ENCODE peak calls at places on chromosomes 16 and 17, in seven cellular contexts. One of them, this sample, is unnamed.

GRCh38 chr17:72518810-72519597 is 398.2 kb downstream of the SOX9 start:
- DNase-seq in mucosa of gallbladder: peak; percentile 52
- DNase-seq in GM23248: no peak
- DNase-seq in SK-MEL-5: no peak
- DNase-seq in stimulated activated CD8-positive, alpha-beta memory T cell treated with anti-CD3 and anti-CD28 coated beads, Interleukin-4, amount 100 ng/mL, for 1 hour: no peak
- DNase-seq in heart right ventricle: no peak
- DNase-seq in foreskin fibroblast: no peak
- DNase-seq in this sample: no peak

GRCh38 chr17:68695659-68696058 is 94.5 kb upstream of the FAM20A start:
- DNase-seq in mucosa of gallbladder: no peak
- DNase-seq in GM23248: no peak
- DNase-seq in SK-MEL-5: no peak
- DNase-seq in stimulated activated CD8-positive, alpha-beta memory T cell treated with anti-CD3 and anti-CD28 coated beads, Interleukin-4, amount 100 ng/mL, for 1 hour: no peak
- DNase-seq in heart right ventricle: no peak
- DNase-seq in foreskin fibroblast: no peak
- DNase-seq in this sample: no peak

GRCh38 chr16:47734987-47735594 is 274.0 kb downstream of the PHKB start:
- DNase-seq in mucosa of gallbladder: peak; percentile 74
- DNase-seq in GM23248: no peak
- DNase-seq in SK-MEL-5: no peak
- DNase-seq in stimulated activated CD8-positive, alpha-beta memory T cell treated with anti-CD3 and anti-CD28 coated beads, Interleukin-4, amount 100 ng/mL, for 1 hour: no peak
- DNase-seq in heart right ventricle: no peak
- DNase-seq in foreskin fibroblast: no peak
- DNase-seq in this sample: no peak

GRCh38 chr17:43769859-43770258 is 8.9 kb downstream of the DUSP3 start:
- DNase-seq in mucosa of gallbladder: no peak
- DNase-seq in GM23248: no peak
- DNase-seq in SK-MEL-5: no peak
- DNase-seq in stimulated activated CD8-positive, alpha-beta memory T cell treated with anti-CD3 and anti-CD28 coated beads, Interleukin-4, amount 100 ng/mL, for 1 hour: no peak
- DNase-seq in heart right ventricle: no peak
- DNase-seq in foreskin fibroblast: no peak
- DNase-seq in this sample: no peak

GRCh38 chr17:21085707-21086106 is 41.1 kb upstream of the DHRS7B start:
- DNase-seq in mucosa of gallbladder: no peak
- DNase-seq in GM23248: no peak
- DNase-seq in SK-MEL-5: no peak
- DNase-seq in stimulated activated CD8-positive, alpha-beta memory T cell treated with anti-CD3 and anti-CD28 coated beads, Interleukin-4, amount 100 ng/mL, for 1 hour: no peak
- DNase-seq in heart right ventricle: no peak
- DNase-seq in foreskin fibroblast: no peak
- DNase-seq in this sample: no peak

GRCh38 chr16:3060339-3061127 is 4.9 kb upstream of the IL32 start:
- DNase-seq in mucosa of gallbladder: no peak
- DNase-seq in GM23248: no peak
- DNase-seq in SK-MEL-5: no peak
- DNase-seq in stimulated activated CD8-positive, alpha-beta memory T cell treated with anti-CD3 and anti-CD28 coated beads, Interleukin-4, amount 100 ng/mL, for 1 hour: no peak
- DNase-seq in heart right ventricle: no peak
- DNase-seq in foreskin fibroblast: no peak
- DNase-seq in this sample: no peak

GRCh38 chr17:4165301-4166010 is 22.5 kb downstream of the CYB5D2 start:
- DNase-seq in mucosa of gallbladder: no peak
- DNase-seq in GM23248: no peak
- DNase-seq in SK-MEL-5: no peak
- DNase-seq in stimulated activated CD8-positive, alpha-beta memory T cell treated with anti-CD3 and anti-CD28 coated beads, Interleukin-4, amount 100 ng/mL, for 1 hour: no peak
- DNase-seq in heart right ventricle: peak; percentile 63
- DNase-seq in foreskin fibroblast: no peak
- DNase-seq in this sample: no peak

GRCh38 chr16:12944300-12944699 is 42.9 kb downstream of the SHISA9 start:
- DNase-seq in mucosa of gallbladder: no peak
- DNase-seq in GM23248: no peak
- DNase-seq in SK-MEL-5: no peak
- DNase-seq in stimulated activated CD8-positive, alpha-beta memory T cell treated with anti-CD3 and anti-CD28 coated beads, Interleukin-4, amount 100 ng/mL, for 1 hour: no peak
- DNase-seq in heart right ventricle: no peak
- DNase-seq in foreskin fibroblast: no peak
- DNase-seq in this sample: no peak

GRCh38 chr16:637081-638018 is 1.2 kb upstream of the METTL26 start:
- DNase-seq in mucosa of gallbladder: peak; percentile 92
- DNase-seq in GM23248: peak; percentile 94
- DNase-seq in SK-MEL-5: peak; percentile 84
- DNase-seq in stimulated activated CD8-positive, alpha-beta memory T cell treated with anti-CD3 and anti-CD28 coated beads, Interleukin-4, amount 100 ng/mL, for 1 hour: peak; percentile 77
- DNase-seq in heart right ventricle: peak; percentile 96
- DNase-seq in foreskin fibroblast: peak; percentile 80
- DNase-seq in this sample: peak; percentile 90

GRCh38 chr17:78127888-78128615 is 503 bp downstream of the TMC6 start:
- DNase-seq in mucosa of gallbladder: no peak
- DNase-seq in GM23248: no peak
- DNase-seq in SK-MEL-5: no peak
- DNase-seq in stimulated activated CD8-positive, alpha-beta memory T cell treated with anti-CD3 and anti-CD28 coated beads, Interleukin-4, amount 100 ng/mL, for 1 hour: no peak
- DNase-seq in heart right ventricle: peak; percentile 43
- DNase-seq in foreskin fibroblast: no peak
- DNase-seq in this sample: no peak

GRCh38 chr16:27441276-27441675 is 39.3 kb downstream of the IL21R start:
- DNase-seq in mucosa of gallbladder: no peak
- DNase-seq in GM23248: no peak
- DNase-seq in SK-MEL-5: no peak
- DNase-seq in stimulated activated CD8-positive, alpha-beta memory T cell treated with anti-CD3 and anti-CD28 coated beads, Interleukin-4, amount 100 ng/mL, for 1 hour: no peak
- DNase-seq in heart right ventricle: no peak
- DNase-seq in foreskin fibroblast: no peak
- DNase-seq in this sample: no peak

GRCh38 chr17:13398091-13398490 is 203.6 kb downstream of the HS3ST3A1 start:
- DNase-seq in mucosa of gallbladder: no peak
- DNase-seq in GM23248: no peak
- DNase-seq in SK-MEL-5: no peak
- DNase-seq in stimulated activated CD8-positive, alpha-beta memory T cell treated with anti-CD3 and anti-CD28 coated beads, Interleukin-4, amount 100 ng/mL, for 1 hour: no peak
- DNase-seq in heart right ventricle: no peak
- DNase-seq in foreskin fibroblast: no peak
- DNase-seq in this sample: no peak

GRCh38 chr16:1906846-1907165 is 11.4 kb downstream of the HS3ST6 start:
- DNase-seq in mucosa of gallbladder: no peak
- DNase-seq in GM23248: no peak
- DNase-seq in SK-MEL-5: no peak
- DNase-seq in stimulated activated CD8-positive, alpha-beta memory T cell treated with anti-CD3 and anti-CD28 coated beads, Interleukin-4, amount 100 ng/mL, for 1 hour: no peak
- DNase-seq in heart right ventricle: no peak
- DNase-seq in foreskin fibroblast: no peak
- DNase-seq in this sample: no peak

GRCh38 chr17:58324409-58325288 is 3.9 kb downstream of the TSPOAP1 start:
- DNase-seq in mucosa of gallbladder: no peak
- DNase-seq in GM23248: peak; percentile 48
- DNase-seq in SK-MEL-5: no peak
- DNase-seq in stimulated activated CD8-positive, alpha-beta memory T cell treated with anti-CD3 and anti-CD28 coated beads, Interleukin-4, amount 100 ng/mL, for 1 hour: no peak
- DNase-seq in heart right ventricle: peak; percentile 44
- DNase-seq in foreskin fibroblast: no peak
- DNase-seq in this sample: no peak

GRCh38 chr17:10737168-10737622 is 7.4 kb upstream of the TMEM220 start:
- DNase-seq in mucosa of gallbladder: peak; percentile 91
- DNase-seq in GM23248: peak; percentile 83
- DNase-seq in SK-MEL-5: peak; percentile 84
- DNase-seq in stimulated activated CD8-positive, alpha-beta memory T cell treated with anti-CD3 and anti-CD28 coated beads, Interleukin-4, amount 100 ng/mL, for 1 hour: no peak
- DNase-seq in heart right ventricle: peak; percentile 33
- DNase-seq in foreskin fibroblast: peak; percentile 45
- DNase-seq in this sample: no peak

GRCh38 chr16:67546761-67547422 is 15.4 kb upstream of the CTCF start:
- DNase-seq in mucosa of gallbladder: peak; percentile 74
- DNase-seq in GM23248: peak; percentile 71
- DNase-seq in SK-MEL-5: peak; percentile 76
- DNase-seq in stimulated activated CD8-positive, alpha-beta memory T cell treated with anti-CD3 and anti-CD28 coated beads, Interleukin-4, amount 100 ng/mL, for 1 hour: peak; percentile 59
- DNase-seq in heart right ventricle: peak; percentile 81
- DNase-seq in foreskin fibroblast: peak; percentile 58
- DNase-seq in this sample: no peak